ENCODE peak calls at places on chromosomes 12 and 14, in nine cellular contexts. N is left cardiac atrium; W is GM06990; F is stomach; B is endothelial cell of umbilical vein; P is skeletal muscle cell; S is breast epithelium; X is brain microvascular endothelial cell; Q is effector memory CD8-positive, alpha-beta T cell. D is an unnamed sample.
A peak's percentile ranks its signal among the peaks of the same experiment; 100 is the strongest.

GRCh38 chr14:100691395-100692025 is 35.2 kb upstream of the DLK1 start:
- DNase-seq in W (no peak), N (no peak), P (no peak), S (no peak), F (no peak), B (no peak), Q (no peak), X (no peak), D (no peak)

GRCh38 chr14:49634547-49635334 is at the start of gene DNAAF2:
- DNase-seq in N (peak; percentile 58), P (peak; percentile 23), W (no peak), F (peak; percentile 63), Q (peak; percentile 63), X (peak; percentile 70), S (peak; percentile 56), B (peak; percentile 80), D (peak; percentile 71)

GRCh38 chr14:28407931-28408330 is 358.7 kb upstream of the FOXG1 start:
- DNase-seq in Q (no peak), B (no peak), S (no peak), W (no peak), N (no peak), P (no peak), F (no peak), X (no peak), D (no peak)

GRCh38 chr12:105588126-105588525 is 257.6 kb downstream of the C12orf75 start:
- DNase-seq in X (no peak), F (no peak), W (no peak), Q (no peak), N (no peak), B (no peak), P (no peak), S (no peak), D (no peak)

GRCh38 chr14:85917631-85918030 is 387.7 kb downstream of the FLRT2 start:
- DNase-seq in F (no peak), B (no peak), N (no peak), S (no peak), P (no peak), X (no peak), W (no peak), Q (no peak), D (no peak)

GRCh38 chr14:88632512-88632911 is 69.7 kb downstream of the ZC3H14 start:
- DNase-seq in F (no peak), P (no peak), Q (no peak), W (no peak), N (no peak), X (no peak), S (no peak), B (no peak), D (no peak)

GRCh38 chr12:42473130-42473529 is 116.4 kb downstream of the PRICKLE1 start:
- DNase-seq in P (peak; percentile 71), N (no peak), W (no peak), F (no peak), B (no peak), Q (no peak), X (peak; percentile 8), S (no peak), D (no peak)

GRCh38 chr12:51371295-51371953 is 19.8 kb downstream of the GALNT6 start:
- DNase-seq in W (no peak), S (no peak), N (peak; percentile 70), Q (no peak), F (peak; percentile 62), B (peak; percentile 96), X (peak; percentile 95), P (peak; percentile 92), D (peak; percentile 78)

GRCh38 chr12:27324452-27324999 is 8.1 kb upstream of the BMAL2 start:
- DNase-seq in Q (no peak), P (no peak), N (no peak), W (no peak), S (no peak), B (no peak), X (no peak), F (no peak), D (no peak)

GRCh38 chr14:36162267-36162666 is 14.3 kb downstream of the PTCSC3 start:
- DNase-seq in B (no peak), N (no peak), F (no peak), Q (no peak), W (no peak), S (no peak), P (no peak), X (no peak), D (no peak)

D was measured in right atrium auricular region.